ENCODE peak calls at places on chromosomes 11 and 22, in five cellular contexts. One of them, this sample, is unnamed.

GRCh38 chr11:71946144-71946571 is 17.3 kb downstream of the RNF121 start:
- DNase-seq in mammary epithelial cell: peak; percentile 82
- DNase-seq in coronary artery: no peak
- DNase-seq in endothelial cell: no peak
- DNase-seq in fibroblast of pulmonary artery: peak; percentile 55
- DNase-seq in this sample: no peak

GRCh38 chr22:27756212-27756660 is 45.3 kb downstream of the MN1 start:
- DNase-seq in mammary epithelial cell: no peak
- DNase-seq in coronary artery: no peak
- DNase-seq in endothelial cell: no peak
- DNase-seq in fibroblast of pulmonary artery: no peak
- DNase-seq in this sample: no peak

GRCh38 chr11:129117595-129118350 is 74.4 kb downstream of the ARHGAP32 start:
- DNase-seq in mammary epithelial cell: peak; percentile 42
- DNase-seq in coronary artery: no peak
- DNase-seq in endothelial cell: peak; percentile 51
- DNase-seq in fibroblast of pulmonary artery: peak; percentile 86
- DNase-seq in this sample: peak; percentile 87

GRCh38 chr22:31250740-31251330 is 38.7 kb downstream of the LIMK2 start:
- DNase-seq in mammary epithelial cell: peak; percentile 56
- DNase-seq in coronary artery: no peak
- DNase-seq in endothelial cell: no peak
- DNase-seq in fibroblast of pulmonary artery: peak; percentile 40
- DNase-seq in this sample: no peak

GRCh38 chr22:46074771-46075551 is 75.4 kb upstream of the PPARA start:
- DNase-seq in mammary epithelial cell: peak; percentile 42
- DNase-seq in coronary artery: peak; percentile 72
- DNase-seq in endothelial cell: no peak
- DNase-seq in fibroblast of pulmonary artery: no peak
- DNase-seq in this sample: peak; percentile 50

GRCh38 chr11:75240381-75241035 is at the start of gene TPBGL:
- DNase-seq in mammary epithelial cell: no peak
- DNase-seq in coronary artery: peak; percentile 63
- DNase-seq in endothelial cell: peak; percentile 30
- DNase-seq in fibroblast of pulmonary artery: no peak
- DNase-seq in this sample: peak; percentile 63

GRCh38 chr11:134362192-134362901 is 30.6 kb downstream of the GLB1L2 start:
- DNase-seq in mammary epithelial cell: no peak
- DNase-seq in coronary artery: no peak
- DNase-seq in endothelial cell: no peak
- DNase-seq in fibroblast of pulmonary artery: no peak
- DNase-seq in this sample: no peak

GRCh38 chr11:123354371-123354770 is 75.7 kb upstream of the GRAMD1B start:
- DNase-seq in mammary epithelial cell: no peak
- DNase-seq in coronary artery: no peak
- DNase-seq in endothelial cell: no peak
- DNase-seq in fibroblast of pulmonary artery: no peak
- DNase-seq in this sample: no peak

GRCh38 chr22:27438271-27438980 is 363.1 kb downstream of the MN1 start:
- DNase-seq in mammary epithelial cell: no peak
- DNase-seq in coronary artery: no peak
- DNase-seq in endothelial cell: no peak
- DNase-seq in fibroblast of pulmonary artery: no peak
- DNase-seq in this sample: peak; percentile 71

GRCh38 chr11:32374261-32374711 is 61.1 kb downstream of the WT1 start:
- DNase-seq in mammary epithelial cell: no peak
- DNase-seq in coronary artery: no peak
- DNase-seq in endothelial cell: peak; percentile 75
- DNase-seq in fibroblast of pulmonary artery: peak; percentile 49
- DNase-seq in this sample: peak; percentile 98
- TF ChIP-seq CTCF in mammary epithelial cell: peak; percentile 44
- TF ChIP-seq CTCF in coronary artery: no peak
- TF ChIP-seq CTCF in endothelial cell: peak; percentile 75
- TF ChIP-seq CTCF in fibroblast of pulmonary artery: peak; percentile 56
- TF ChIP-seq CTCF in this sample: peak; percentile 100

GRCh38 chr11:77039491-77040400 is 5.5 kb downstream of the B3GNT6 start:
- DNase-seq in mammary epithelial cell: peak; percentile 41
- DNase-seq in coronary artery: no peak
- DNase-seq in endothelial cell: peak; percentile 56
- DNase-seq in fibroblast of pulmonary artery: peak; percentile 51
- DNase-seq in this sample: peak; percentile 76
- TF ChIP-seq CTCF in mammary epithelial cell: peak; percentile 13
- TF ChIP-seq CTCF in coronary artery: no peak
- TF ChIP-seq CTCF in endothelial cell: peak; percentile 58
- TF ChIP-seq CTCF in fibroblast of pulmonary artery: peak; percentile 63
- TF ChIP-seq CTCF in this sample: peak; percentile 79

GRCh38 chr11:115985896-115986295 is 481.7 kb upstream of the CADM1 start:
- DNase-seq in mammary epithelial cell: peak; percentile 9
- DNase-seq in coronary artery: no peak
- DNase-seq in endothelial cell: no peak
- DNase-seq in fibroblast of pulmonary artery: no peak
- DNase-seq in this sample: no peak

GRCh38 chr11:115982666-115983065 is 478.5 kb upstream of the CADM1 start:
- DNase-seq in mammary epithelial cell: no peak
- DNase-seq in coronary artery: no peak
- DNase-seq in endothelial cell: no peak
- DNase-seq in fibroblast of pulmonary artery: no peak
- DNase-seq in this sample: no peak

GRCh38 chr11:115980747-115981475 is 476.7 kb upstream of the CADM1 start:
- DNase-seq in mammary epithelial cell: no peak
- DNase-seq in coronary artery: no peak
- DNase-seq in endothelial cell: no peak
- DNase-seq in fibroblast of pulmonary artery: no peak
- DNase-seq in this sample: no peak

GRCh38 chr11:115981814-115982471 is 477.7 kb upstream of the CADM1 start:
- DNase-seq in mammary epithelial cell: no peak
- DNase-seq in coronary artery: no peak
- DNase-seq in endothelial cell: no peak
- DNase-seq in fibroblast of pulmonary artery: no peak
- DNase-seq in this sample: no peak

GRCh38 chr11:115984228-115984627 is 480.0 kb upstream of the CADM1 start:
- DNase-seq in mammary epithelial cell: no peak
- DNase-seq in coronary artery: no peak
- DNase-seq in endothelial cell: no peak
- DNase-seq in fibroblast of pulmonary artery: no peak
- DNase-seq in this sample: no peak
- TF ChIP-seq CTCF in mammary epithelial cell: no peak
- TF ChIP-seq CTCF in coronary artery: no peak
- TF ChIP-seq CTCF in endothelial cell: no peak
- TF ChIP-seq CTCF in fibroblast of pulmonary artery: no peak
- TF ChIP-seq CTCF in this sample: no peak

GRCh38 chr11:93536346-93536871 is 6.8 kb downstream of the SMCO4 start:
- DNase-seq in mammary epithelial cell: no peak
- DNase-seq in coronary artery: no peak
- DNase-seq in endothelial cell: no peak
- DNase-seq in fibroblast of pulmonary artery: no peak
- DNase-seq in this sample: no peak
- TF ChIP-seq CTCF in mammary epithelial cell: no peak
- TF ChIP-seq CTCF in coronary artery: no peak
- TF ChIP-seq CTCF in endothelial cell: peak; percentile 23
- TF ChIP-seq CTCF in fibroblast of pulmonary artery: no peak
- TF ChIP-seq CTCF in this sample: no peak

This sample was measured in A673.